ENCODE peak calls at places on chromosomes 12 and 14, in seven cellular contexts. C, G, A, J, Y, Q and K are unnamed samples. For H3K4me1, the result is how much of the 10 kb centered on the place peaks cover.

GRCh38 chr14:71698027-71698426 is 234.2 kb upstream of the RGS6 start:
- DNase-seq in C (no peak), G (no peak), A (peak), J (no peak), Y (no peak), Q (no peak), K (no peak)

GRCh38 chr14:95470942-95471499 is 45.4 kb downstream of the SYNE3 start:
- DNase-seq in C (no peak), G (no peak), A (no peak), J (no peak), Y (no peak), Q (no peak), K (no peak)

GRCh38 chr12:125983094-125983783 is 918.0 kb downstream of the AACS start:
- DNase-seq in C (peak), G (peak), A (no peak), J (peak), Y (no peak), Q (peak), K (peak)

GRCh38 chr12:14843425-14843887 is at the start of gene ART4:
- DNase-seq in C (no peak), G (no peak), A (no peak), J (no peak), Y (no peak), Q (peak), K (no peak)

GRCh38 chr12:56014205-56014604 is 6.6 kb upstream of the IKZF4 start:
- DNase-seq in C (no peak), G (no peak), A (no peak), J (no peak), Y (no peak), Q (no peak), K (no peak)

GRCh38 chr12:52358575-52359350 is 8.5 kb downstream of the KRT85 start:
- DNase-seq in C (peak), G (no peak), A (peak), J (no peak), Y (no peak), Q (peak), K (peak)

GRCh38 chr12:23600936-23601335 is 348.5 kb downstream of the SOX5 start:
- DNase-seq in C (no peak), G (no peak), A (no peak), J (no peak), Y (no peak), Q (no peak), K (no peak)

GRCh38 chr12:3168775-3169221 is 91.6 kb downstream of the TSPAN9 start:
- DNase-seq in C (peak), G (peak), A (no peak), J (peak), Y (peak), Q (peak), K (peak)

GRCh38 chr14:61438860-61439765 is 117.7 kb downstream of the PRKCH start:
- DNase-seq in C (peak), G (no peak), A (peak), J (peak), Y (peak), Q (peak), K (peak)

GRCh38 chr14:96905825-96906224 is 108.6 kb downstream of the VRK1 start:
- DNase-seq in C (peak), G (no peak), A (no peak), J (no peak), Y (peak), Q (no peak), K (no peak)

GRCh38 chr14:65252471-65253255 is 150.3 kb upstream of the MAX start:
- DNase-seq in C (no peak), G (no peak), A (no peak), J (no peak), Y (no peak), Q (no peak), K (no peak)

GRCh38 chr12:122989443-122989839 is 9.0 kb downstream of the ARL6IP4 start:
- DNase-seq in C (no peak), G (no peak), A (no peak), J (no peak), Y (no peak), Q (no peak), K (no peak)

GRCh38 chr14:97178781-97179180 is 381.6 kb downstream of the VRK1 start:
- DNase-seq in C (no peak), G (no peak), A (no peak), J (no peak), Y (no peak), Q (no peak), K (no peak)

GRCh38 chr12:58364389-58365086 is 423.2 kb downstream of the ATP23 start:
- DNase-seq in C (peak), G (no peak), A (no peak), J (peak), Y (peak), Q (peak), K (no peak)

GRCh38 chr12:25977047-25977446 is 18.6 kb downstream of the RASSF8 start:
- DNase-seq in C (peak), G (no peak), A (no peak), J (no peak), Y (peak), Q (no peak), K (no peak)
- H3K4me1 ChIP-seq in C (under half), G (under half), A (under half), J (under half), Y (under half), Q (under half), K (under half)

GRCh38 chr12:106301611-106302321 is 767 bp upstream of the TCP11L2 start:
- DNase-seq in C (peak), G (peak), A (peak), J (peak), Y (peak), Q (peak), K (peak)

GRCh38 chr12:106301241-106301610 is 1.3 kb upstream of the TCP11L2 start:
- DNase-seq in C (peak), G (no peak), A (no peak), J (no peak), Y (no peak), Q (no peak), K (peak)

GRCh38 chr12:106303202-106303820 is 778 bp downstream of the TCP11L2 start:
- DNase-seq in C (peak), G (peak), A (peak), J (peak), Y (peak), Q (peak), K (peak)

GRCh38 chr12:106304001-106304421 is 1.5 kb downstream of the TCP11L2 start:
- DNase-seq in C (no peak), G (no peak), A (no peak), J (no peak), Y (no peak), Q (no peak), K (peak)

DNA sequence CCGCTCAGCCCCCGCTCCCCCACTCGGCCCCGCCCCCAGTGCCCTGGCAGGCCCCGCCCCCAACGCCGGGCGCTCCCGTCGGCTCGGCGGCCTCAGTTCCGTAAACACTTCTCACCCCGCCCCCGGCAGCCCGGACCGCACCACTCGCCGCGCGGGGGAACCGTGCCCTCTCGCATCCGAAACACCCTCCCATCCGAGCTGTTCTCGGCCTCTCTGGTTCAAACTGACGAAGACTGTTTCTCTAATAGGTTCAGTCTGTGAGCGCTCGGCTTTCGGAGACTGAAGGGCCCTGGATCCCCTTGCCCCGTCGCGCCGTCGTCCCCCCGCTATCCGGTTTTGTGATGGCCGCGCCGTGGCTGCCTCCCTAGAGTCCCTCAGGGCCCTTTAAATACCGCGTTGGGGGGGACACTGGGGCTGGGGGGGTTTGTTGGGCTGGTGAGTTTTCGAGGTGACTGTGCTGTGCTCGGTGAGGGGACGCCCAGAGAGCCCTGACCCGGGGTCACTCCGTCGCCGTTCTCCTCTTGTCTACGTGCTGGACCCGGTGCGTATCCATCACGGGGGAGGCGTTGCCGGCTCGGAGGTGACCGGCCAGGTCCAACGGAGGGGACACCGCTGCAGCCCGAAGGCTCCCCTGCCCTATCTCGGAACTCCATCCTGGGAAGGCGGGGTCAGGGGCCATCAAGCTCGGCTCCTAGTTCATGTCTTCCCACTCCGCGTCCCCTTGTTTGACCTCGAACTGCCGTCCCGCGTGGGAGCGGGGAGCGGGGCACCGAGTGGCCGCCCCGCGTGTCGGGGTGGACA is at the start of gene TCP11L2:
- DNase-seq in C (peak), G (peak), A (peak), J (peak), Y (peak), Q (peak), K (peak)
- H3K4me1 ChIP-seq in C (under half), G (under half), A (half or more), J (under half), Y (under half), Q (under half), K (under half)

GRCh38 chr14:68784995-68785816 is 7.7 kb downstream of the ZFP36L1 start:
- DNase-seq in C (no peak), G (no peak), A (no peak), J (peak), Y (peak), Q (no peak), K (peak)
- H3K4me1 ChIP-seq in C (under half), G (under half), A (half or more), J (half or more), Y (under half), Q (under half), K (under half)

DNA sequence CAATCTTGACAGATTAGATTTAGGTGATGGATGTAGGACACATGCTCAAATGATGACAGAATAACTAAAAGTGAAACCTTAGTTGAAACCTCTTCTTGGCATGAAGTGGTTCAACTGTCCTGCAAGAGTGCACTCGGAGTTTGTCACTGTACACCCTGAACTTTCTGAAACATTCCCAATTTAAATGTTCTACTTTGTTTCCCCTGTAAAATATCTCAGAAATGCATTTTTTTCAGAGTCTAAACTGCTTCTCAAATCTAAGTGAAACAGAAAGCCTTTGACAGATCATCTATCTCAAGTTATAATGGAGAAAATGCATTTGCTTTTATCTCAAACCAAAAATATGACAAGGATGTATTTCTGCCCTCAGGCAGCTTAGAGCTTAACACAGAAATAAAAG is 66.0 kb downstream of the BHLHE41 start:
- DNase-seq in C (no peak), G (no peak), A (no peak), J (no peak), Y (no peak), Q (no peak), K (no peak)
- H3K4me1 ChIP-seq in C (under half), G (under half), A (under half), J (under half), Y (under half), Q (under half), K (under half)

DNA sequence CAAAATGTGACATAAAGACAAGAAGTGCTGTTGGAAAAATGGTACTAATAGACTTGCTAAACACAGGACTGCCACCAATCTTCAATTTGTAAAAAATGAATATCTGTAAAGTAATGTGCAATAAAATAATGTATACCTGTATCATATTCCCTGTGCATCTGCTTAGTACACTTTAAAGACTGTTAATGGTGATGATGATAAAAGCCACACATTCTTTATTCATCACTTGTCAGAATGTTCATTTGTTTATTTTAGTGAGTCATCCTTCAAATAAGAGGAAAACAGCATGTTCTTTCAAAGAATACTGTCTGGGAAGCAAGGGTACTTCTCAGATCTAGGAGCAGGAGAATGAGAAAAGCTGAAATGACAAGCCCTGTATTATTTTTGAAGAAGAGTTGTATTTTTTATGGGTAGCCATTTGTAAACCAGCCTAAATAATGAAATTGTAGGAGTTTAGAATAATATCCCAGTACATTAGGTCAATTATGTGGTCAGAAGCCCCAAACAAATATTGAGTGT is 78.3 kb upstream of the PSMA6 start:
- DNase-seq in C (no peak), G (no peak), A (no peak), J (no peak), Y (peak), Q (no peak), K (no peak)
- H3K4me1 ChIP-seq in C (under half), G (under half), A (under half), J (under half), Y (under half), Q (under half), K (under half)